ENCODE peak calls at places on chromosomes 3 and 15, in seven cellular contexts. I is WERI-Rb-1, H is thoracic aorta, D is adrenal gland, R is dorsolateral prefrontal cortex, G is psoas muscle, B is stomach. S is an unnamed sample.

GRCh38 chr3:141373768-141374526 is 5.6 kb downstream of the ZBTB38 start:
- DNase-seq in D (no peak), R (no peak), I (no peak), H (no peak), B (no peak), G (no peak), S (no peak)

GRCh38 chr3:129005526-129006303 is 4.6 kb downstream of the EFCC1 start:
- DNase-seq in R (no peak), I (no peak), G (no peak), B (peak), H (no peak), D (peak), S (peak)

GRCh38 chr15:48392356-48392755 is 61.1 kb downstream of the DUT start:
- DNase-seq in R (no peak), I (no peak), H (no peak), D (peak), B (no peak), G (peak), S (no peak)

GRCh38 chr15:65766422-65767263 is 25.4 kb downstream of the DENND4A start:
- DNase-seq in I (no peak), D (no peak), R (no peak), H (no peak), G (no peak), B (no peak), S (no peak)

GRCh38 chr15:40928975-40929729 is at the start of gene DLL4:
- DNase-seq in B (peak), D (peak), I (peak), H (no peak), R (no peak), G (peak), S (no peak)

GRCh38 chr3:33578325-33579180 is 138.3 kb upstream of the UBP1 start:
- DNase-seq in D (no peak), I (no peak), B (no peak), G (no peak), R (no peak), H (no peak), S (no peak)

GRCh38 chr15:57017024-57017423 is 98.6 kb downstream of the TCF12 start:
- DNase-seq in R (no peak), H (no peak), I (no peak), D (no peak), B (no peak), G (no peak), S (no peak)

GRCh38 chr3:100002599-100003350 is 111.5 kb downstream of the FILIP1L start:
- DNase-seq in H (no peak), G (no peak), B (peak), D (peak), R (no peak), I (peak), S (no peak)

GRCh38 chr3:171458056-171458856 is 1.9 kb downstream of the TNIK start:
- DNase-seq in D (no peak), H (no peak), I (no peak), G (no peak), B (peak), R (peak), S (no peak)

GRCh38 chr3:33063651-33064051 is 33.3 kb downstream of the GLB1 start:
- DNase-seq in G (no peak), I (no peak), B (no peak), H (no peak), R (no peak), D (peak), S (no peak)

GRCh38 chr3:177978948-177979347 is 557.3 kb upstream of the KCNMB2 start:
- DNase-seq in D (no peak), H (no peak), B (no peak), I (no peak), R (no peak), G (no peak), S (no peak)

GRCh38 chr3:171828852-171829770 is 14.0 kb upstream of the TMEM212 start:
- DNase-seq in H (no peak), R (no peak), I (no peak), G (no peak), B (no peak), D (no peak), S (no peak)

GRCh38 chr3:13506680-13507079 is 26.6 kb downstream of the HDAC11 start:
- DNase-seq in H (no peak), D (no peak), B (no peak), R (no peak), G (peak), I (no peak), S (peak)

GRCh38 chr3:143831208-143831607 is 17.1 kb downstream of the SLC9A9 start:
- DNase-seq in I (no peak), G (no peak), D (no peak), B (no peak), R (no peak), H (no peak), S (no peak)

GRCh38 chr15:42152921-42153680 is 3.3 kb downstream of the PLA2G4F start:
- DNase-seq in R (no peak), B (peak), G (no peak), H (no peak), I (no peak), D (no peak), S (no peak)

GRCh38 chr15:75024102-75024636 is 779 bp downstream of the PPCDC start:
- DNase-seq in B (no peak), D (peak), R (peak), H (no peak), G (no peak), I (no peak), S (no peak)

GRCh38 chr3:90091557-90091956 is 984.1 kb downstream of the EPHA3 start:
- DNase-seq in G (no peak), I (peak), D (peak), B (no peak), H (no peak), R (no peak), S (no peak)

GRCh38 chr3:113038326-113038725 is 47.5 kb downstream of the GTPBP8 start:
- DNase-seq in R (no peak), I (no peak), H (no peak), G (no peak), D (no peak), B (no peak), S (no peak)

GRCh38 chr3:5052247-5052646 is 69.8 kb upstream of the ARL8B start:
- DNase-seq in H (no peak), B (no peak), D (no peak), G (no peak), R (no peak), I (no peak), S (no peak)

GRCh38 chr3:121592856-121593702 is at the start of gene FBXO40:
- DNase-seq in R (peak), G (peak), H (no peak), I (peak), D (no peak), B (no peak), S (no peak)

GRCh38 chr3:171829841-171830559 is 13.1 kb upstream of the TMEM212 start:
- DNase-seq in I (peak), R (no peak), B (peak), H (no peak), G (peak), D (peak), S (peak)

GRCh38 chr3:182949688-182950087 is 30.6 kb downstream of the DCUN1D1 start:
- DNase-seq in B (no peak), I (no peak), D (no peak), H (no peak), R (no peak), G (no peak), S (no peak)

GRCh38 chr3:182948305-182948704 is 32.0 kb downstream of the DCUN1D1 start:
- DNase-seq in G (no peak), B (no peak), R (no peak), I (no peak), H (no peak), D (no peak), S (no peak)

GRCh38 chr3:182947892-182948291 is 32.4 kb downstream of the DCUN1D1 start:
- DNase-seq in G (no peak), R (no peak), D (no peak), B (no peak), I (no peak), H (no peak), S (no peak)
- TF ChIP-seq CTCF in G (no peak), R (no peak), D (no peak), B (no peak), I (no peak), H (no peak), S (peak)

DNA sequence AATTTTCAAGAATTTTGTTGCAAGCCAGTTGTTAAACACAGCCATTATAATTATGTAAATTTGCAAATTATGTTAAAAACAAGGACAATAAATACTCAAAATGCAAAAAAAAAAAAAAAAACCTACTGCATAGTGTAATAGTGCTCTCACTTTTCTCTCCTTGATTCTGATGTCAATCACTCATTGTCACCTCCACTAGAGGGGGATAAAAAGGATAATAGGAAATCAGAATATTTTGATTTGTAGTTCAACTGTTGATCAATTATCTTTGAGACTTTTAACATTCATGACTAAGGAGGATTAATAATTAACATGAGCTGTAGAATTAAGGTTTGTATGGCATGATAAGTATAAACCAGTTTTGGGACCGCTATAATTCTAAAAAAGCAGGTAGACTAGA is 40.2 kb downstream of the PPARG start:
- DNase-seq in R (no peak), H (no peak), G (no peak), B (no peak), I (no peak), D (no peak), S (no peak)
- TF ChIP-seq CTCF in R (peak), H (no peak), G (no peak), B (no peak), I (no peak), D (no peak), S (peak)

DNA sequence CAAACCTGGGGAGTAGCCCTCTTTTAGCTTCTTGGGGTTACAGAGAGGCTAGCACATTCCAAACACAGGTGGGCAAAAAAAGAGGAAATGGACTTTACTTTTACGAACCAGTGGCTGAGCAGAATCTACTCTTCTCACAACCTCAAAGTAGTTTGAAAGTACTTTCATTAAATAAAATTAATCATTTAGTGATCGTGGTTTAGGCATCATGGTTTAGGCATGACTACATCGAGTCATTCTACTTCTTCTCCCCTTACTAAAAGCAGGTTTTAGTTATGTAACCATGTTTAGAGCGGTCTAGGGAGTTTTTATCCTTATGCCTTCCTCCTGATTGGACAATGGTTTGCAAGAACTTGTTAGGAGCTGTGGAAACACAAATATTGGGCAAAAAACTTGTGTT is 2.5 kb upstream of the GREM1 start:
- DNase-seq in I (no peak), G (no peak), B (no peak), R (no peak), H (no peak), D (no peak), S (no peak)
- TF ChIP-seq CTCF in I (no peak), G (no peak), B (no peak), R (no peak), H (no peak), D (no peak), S (no peak)

GRCh38 chr3:43997788-43998373 is 243.8 kb upstream of the TOPAZ1 start:
- DNase-seq in B (no peak), H (no peak), R (no peak), D (no peak), G (no peak), I (no peak), S (no peak)

GRCh38 chr3:43995929-43996378 is 245.7 kb upstream of the TOPAZ1 start:
- DNase-seq in D (no peak), B (no peak), H (no peak), R (no peak), I (no peak), G (no peak), S (no peak)

GRCh38 chr3:43995078-43995928 is 246.4 kb upstream of the TOPAZ1 start:
- DNase-seq in R (no peak), I (peak), H (no peak), G (no peak), D (peak), B (no peak), S (no peak)

GRCh38 chr3:43998374-43998840 is 243.3 kb upstream of the TOPAZ1 start:
- DNase-seq in G (no peak), B (no peak), R (no peak), I (no peak), H (no peak), D (no peak), S (no peak)

GRCh38 chr3:43996379-43997301 is 245.0 kb upstream of the TOPAZ1 start:
- DNase-seq in B (no peak), G (no peak), I (peak), H (no peak), D (no peak), R (no peak), S (no peak)
- TF ChIP-seq CTCF in B (no peak), G (no peak), I (peak), H (no peak), D (no peak), R (peak), S (peak)

DNA sequence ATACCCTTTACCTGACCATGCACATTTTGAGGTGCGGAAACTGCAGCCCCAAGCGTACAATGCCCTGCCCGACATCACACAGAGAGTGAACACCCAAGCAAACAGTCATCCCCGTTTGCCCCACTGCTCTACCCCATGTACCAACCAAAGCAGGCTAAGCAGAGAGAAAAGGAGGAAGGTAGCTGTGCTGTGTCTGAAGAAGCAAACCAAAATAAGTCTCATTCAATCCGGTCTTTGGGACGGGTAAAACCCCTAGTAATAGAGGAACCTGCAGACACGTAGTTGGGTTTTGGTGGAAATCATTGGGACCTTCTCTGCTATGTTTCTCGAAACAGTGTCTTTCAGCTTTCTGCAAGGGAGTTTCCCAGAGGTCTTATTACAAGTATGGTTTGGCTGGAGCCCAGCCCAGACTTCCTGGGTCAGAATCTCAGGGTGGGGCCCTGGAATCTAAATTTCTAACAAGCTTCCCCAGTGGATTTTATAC is 164.6 kb upstream of the HES1 start:
- DNase-seq in D (no peak), R (no peak), I (no peak), G (no peak), H (no peak), B (peak), S (no peak)
- TF ChIP-seq CTCF in D (no peak), R (no peak), I (no peak), G (no peak), H (no peak), B (no peak), S (no peak)

GRCh38 chr15:58309993-58310928 is 121.5 kb upstream of the LIPC start:
- DNase-seq in R (no peak), B (peak), I (no peak), G (peak), H (no peak), D (peak), S (no peak)

GRCh38 chr15:58311551-58311950 is 120.2 kb upstream of the LIPC start:
- DNase-seq in H (no peak), G (no peak), D (no peak), I (no peak), R (no peak), B (no peak), S (no peak)

GRCh38 chr15:58306591-58307312 is 125.0 kb upstream of the LIPC start:
- DNase-seq in I (no peak), G (no peak), B (no peak), R (no peak), H (no peak), D (no peak), S (no peak)

GRCh38 chr15:58307313-58307961 is 124.4 kb upstream of the LIPC start:
- DNase-seq in H (no peak), I (peak), D (no peak), G (no peak), R (no peak), B (no peak), S (no peak)

GRCh38 chr15:58308742-58309355 is 122.9 kb upstream of the LIPC start:
- DNase-seq in H (no peak), D (no peak), R (no peak), I (no peak), G (no peak), B (no peak), S (no peak)
- TF ChIP-seq CTCF in H (no peak), D (no peak), R (no peak), I (peak), G (no peak), B (no peak), S (peak)

DNA sequence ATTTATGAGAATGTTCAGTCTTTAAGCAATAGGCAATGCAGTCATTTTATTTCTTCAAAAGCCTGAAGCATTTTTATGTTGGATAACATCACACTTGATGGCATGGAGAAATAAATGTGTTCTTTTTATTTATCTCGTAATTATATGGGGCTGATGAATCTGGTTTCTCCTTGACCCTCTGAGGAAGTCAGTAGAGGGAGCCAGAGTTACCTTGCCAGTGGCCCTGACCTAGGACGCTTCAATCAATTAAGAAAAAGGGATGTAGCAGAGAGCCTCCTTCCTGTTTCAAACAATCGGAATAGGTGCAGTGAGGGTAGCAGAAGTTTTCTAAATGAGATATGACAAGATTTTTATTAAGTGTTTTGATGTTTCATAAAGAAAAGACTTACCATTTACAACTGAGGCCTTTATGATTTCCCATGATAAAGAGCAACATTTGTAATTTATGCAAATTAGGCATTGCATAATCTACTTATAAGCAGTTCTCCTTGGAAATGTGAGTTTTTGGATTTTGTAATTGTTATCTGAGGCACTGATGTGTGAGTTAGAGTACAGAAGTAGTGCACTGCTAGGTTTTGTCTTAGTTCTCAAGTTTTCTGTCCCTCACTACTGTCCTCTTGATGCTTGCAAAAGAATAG is 129.1 kb downstream of the RAP2B start:
- DNase-seq in R (no peak), B (no peak), D (no peak), I (peak), G (no peak), H (no peak), S (no peak)
- TF ChIP-seq CTCF in R (peak), B (peak), D (no peak), I (peak), G (peak), H (no peak), S (peak)